ENCODE peak calls at places on chromosomes 1 and 21, in eight cellular contexts. S, J, V, A, B, F, G and W are unnamed samples.

GRCh38 chr1:93207211-93207610 is 26.7 kb downstream of the CCDC18 start:
- DNase-seq in S (no peak), J (no peak), V (no peak), A (no peak), B (no peak), F (no peak), G (no peak), W (peak)

GRCh38 chr21:46218906-46219590 is 9.5 kb downstream of the LSS start:
- DNase-seq in S (no peak), J (no peak), V (no peak), A (no peak), B (no peak), F (no peak), G (no peak), W (no peak)

GRCh38 chr1:110085666-110086065 is 15.2 kb upstream of the ALX3 start:
- DNase-seq in S (no peak), J (no peak), V (no peak), A (no peak), B (no peak), F (no peak), G (no peak), W (peak)

GRCh38 chr1:111406325-111406768 is 21.2 kb downstream of the OVGP1 start:
- DNase-seq in S (no peak), J (peak), V (no peak), A (peak), B (no peak), F (peak), G (peak), W (peak)

GRCh38 chr1:31785020-31785946 is 21.1 kb upstream of the ADGRB2 start:
- DNase-seq in S (no peak), J (peak), V (no peak), A (no peak), B (no peak), F (no peak), G (peak), W (no peak)

GRCh38 chr1:36400825-36401601 is 3.3 kb upstream of the LSM10 start:
- DNase-seq in S (peak), J (peak), V (peak), A (peak), B (no peak), F (peak), G (peak), W (no peak)

GRCh38 chr1:201145132-201145531 is 9.1 kb downstream of the TMEM9 start:
- DNase-seq in S (no peak), J (no peak), V (no peak), A (no peak), B (no peak), F (no peak), G (no peak), W (no peak)

GRCh38 chr21:42737969-42738590 is 84.7 kb downstream of the PDE9A start:
- DNase-seq in S (peak), J (no peak), V (no peak), A (no peak), B (no peak), F (peak), G (no peak), W (no peak)

GRCh38 chr1:228459091-228459993 is 27.8 kb upstream of the RNF187 start:
- DNase-seq in S (no peak), J (peak), V (peak), A (peak), B (peak), F (peak), G (peak), W (peak)

GRCh38 chr1:92117526-92117925 is 37.4 kb downstream of the BTBD8 start:
- DNase-seq in S (no peak), J (no peak), V (no peak), A (no peak), B (no peak), F (no peak), G (no peak), W (no peak)

GRCh38 chr1:24892188-24893153 is 37.6 kb downstream of the RUNX3 start:
- DNase-seq in S (no peak), J (no peak), V (no peak), A (no peak), B (no peak), F (no peak), G (no peak), W (no peak)

GRCh38 chr1:25216123-25216522 is 16.2 kb downstream of the SYF2 start:
- DNase-seq in S (no peak), J (peak), V (no peak), A (no peak), B (no peak), F (no peak), G (no peak), W (no peak)

GRCh38 chr1:63917571-63918394 is 144.0 kb downstream of the ROR1 start:
- DNase-seq in S (no peak), J (peak), V (no peak), A (no peak), B (peak), F (no peak), G (no peak), W (no peak)

GRCh38 chr1:170063109-170063826 is 11.2 kb downstream of the KIFAP3 start:
- DNase-seq in S (no peak), J (no peak), V (no peak), A (no peak), B (peak), F (no peak), G (no peak), W (no peak)

GRCh38 chr1:207841907-207842306 is 69.0 kb downstream of the CD34 start:
- DNase-seq in S (no peak), J (no peak), V (no peak), A (no peak), B (no peak), F (no peak), G (no peak), W (no peak)

GRCh38 chr1:99917214-99917613 is 52.6 kb upstream of the SLC35A3 start:
- DNase-seq in S (no peak), J (no peak), V (no peak), A (no peak), B (no peak), F (no peak), G (no peak), W (no peak)

GRCh38 chr1:24898152-24898908 is 31.7 kb downstream of the RUNX3 start:
- DNase-seq in S (peak), J (peak), V (no peak), A (no peak), B (peak), F (peak), G (peak), W (peak)

GRCh38 chr1:67834246-67834877 is 1.1 kb upstream of the GNG12 start:
- DNase-seq in S (no peak), J (peak), V (no peak), A (no peak), B (no peak), F (no peak), G (no peak), W (no peak)

GRCh38 chr1:171794085-171794484 is 12.6 kb downstream of the METTL13 start:
- DNase-seq in S (no peak), J (no peak), V (peak), A (no peak), B (peak), F (no peak), G (peak), W (peak)

GRCh38 chr1:197706593-197706992 is 68.7 kb downstream of the DENND1B start:
- DNase-seq in S (no peak), J (no peak), V (no peak), A (no peak), B (no peak), F (no peak), G (no peak), W (no peak)

GRCh38 chr1:64532646-64533045 is 62.7 kb downstream of the CACHD1 start:
- DNase-seq in S (no peak), J (no peak), V (peak), A (no peak), B (peak), F (no peak), G (no peak), W (no peak)

GRCh38 chr1:161177112-161177935 is at the start of gene B4GALT3:
- DNase-seq in S (peak), J (peak), V (peak), A (peak), B (peak), F (peak), G (peak), W (peak)